ENCODE peak calls at places on chromosomes 2 and 18, in ten cellular contexts. P is myocyte; L is RKO; T is stimulated activated CD4-positive, alpha-beta T cell treated with anti-CD3 and anti-CD28 coated beads, Interleukin-12 subunit alpha, Interleukin-12 subunit beta, amount 100 ng/mL, for 4 hours; A is NCI-H2171; W is amniotic stem cell; I is WTC11; O is activated CD4-positive, alpha-beta T cell treated with anti-CD3 and anti-CD28 coated beads, Interleukin-2, amount 50 U/mL, for 24 hours; C is astrocyte of the hippocampus; K is NCI-H2029 treated with DMSO at 0.1 percent for 48 hours. R is an unnamed sample.

GRCh38 chr18:22349317-22349898 is 68.3 kb downstream of the CTAGE1 start:
- DNase-seq in T (no peak), P (no peak), K (no peak), W (no peak), C (peak; percentile 47), I (no peak), A (no peak), O (no peak), L (no peak), R (no peak)

GRCh38 chr18:24214913-24215312 is 76.1 kb downstream of the CABYR start:
- DNase-seq in T (no peak), O (no peak), L (no peak), A (no peak), C (no peak), W (no peak), I (no peak), K (no peak), P (no peak), R (no peak)

GRCh38 chr18:48562075-48562474 is 23.2 kb downstream of the CTIF start:
- DNase-seq in O (no peak), A (no peak), C (no peak), L (no peak), K (no peak), T (no peak), P (no peak), I (no peak), W (no peak), R (no peak)

GRCh38 chr2:164831887-164832286 is 9.7 kb downstream of the COBLL1 start:
- DNase-seq in W (no peak), K (no peak), I (no peak), C (no peak), L (no peak), T (no peak), P (no peak), O (no peak), A (no peak), R (no peak)

GRCh38 chr2:60926751-60927568 is 45.6 kb downstream of the REL start:
- DNase-seq in O (no peak), W (no peak), T (no peak), I (no peak), A (no peak), L (no peak), K (no peak), C (no peak), P (no peak), R (no peak)

GRCh38 chr18:72830109-72830508 is 37.7 kb downstream of the NETO1 start:
- DNase-seq in A (no peak), T (no peak), O (no peak), P (peak; percentile 4), C (peak; percentile 76), K (no peak), L (no peak), W (no peak), I (peak; percentile 66), R (no peak)

GRCh38 chr2:175462246-175462645 is 280.7 kb upstream of the ATP5MC3 start:
- DNase-seq in C (no peak), W (no peak), K (no peak), O (no peak), P (no peak), A (no peak), T (no peak), L (no peak), I (no peak), R (no peak)

GRCh38 chr2:158546412-158547144 is 89.8 kb downstream of the PKP4 start:
- DNase-seq in I (no peak), C (no peak), O (no peak), T (no peak), A (no peak), W (no peak), K (no peak), P (no peak), L (no peak), R (no peak)

GRCh38 chr18:79596451-79597175 is 83.0 kb upstream of the CTDP1 start:
- DNase-seq in O (no peak), K (no peak), T (no peak), I (peak; percentile 4), L (no peak), W (no peak), P (no peak), C (no peak), A (no peak), R (no peak)

GRCh38 chr2:169573160-169573973 is at the start of gene FASTKD1:
- DNase-seq in T (peak; percentile 83), A (peak; percentile 95), P (peak; percentile 95), W (peak; percentile 76), I (peak; percentile 92), L (peak; percentile 94), O (peak; percentile 85), C (peak; percentile 93), K (peak; percentile 85), R (peak; percentile 81)

GRCh38 chr18:74141638-74142037 is 6.0 kb downstream of the FBXO15 start:
- DNase-seq in K (no peak), L (no peak), O (no peak), I (no peak), W (no peak), A (no peak), P (no peak), C (no peak), T (no peak), R (no peak)

GRCh38 chr2:144679942-144680341 is 160.0 kb upstream of the ZEB2 start:
- DNase-seq in P (no peak), A (no peak), T (no peak), I (no peak), C (no peak), L (no peak), O (no peak), W (no peak), K (peak; percentile 2), R (no peak)

GRCh38 chr2:30037016-30037415 is 109.8 kb upstream of the YPEL5 start:
- DNase-seq in W (no peak), C (peak; percentile 21), T (no peak), L (no peak), K (no peak), I (no peak), P (no peak), O (no peak), A (no peak), R (no peak)

GRCh38 chr18:11167778-11168177 is 18.4 kb upstream of the PIEZO2 start:
- DNase-seq in A (no peak), O (no peak), K (no peak), C (no peak), W (no peak), T (no peak), I (no peak), L (no peak), P (no peak), R (no peak)

GRCh38 chr2:136024616-136025015 is 39.2 kb upstream of the DARS1 start:
- DNase-seq in L (no peak), O (no peak), K (no peak), I (no peak), W (no peak), T (no peak), C (peak; percentile 66), A (no peak), P (no peak), R (no peak)

GRCh38 chr2:200003444-200003843 is 48.1 kb downstream of the MAIP1 start:
- DNase-seq in K (no peak), W (no peak), O (no peak), P (no peak), L (no peak), A (no peak), I (no peak), C (peak; percentile 57), T (no peak), R (no peak)

GRCh38 chr18:77087391-77088141 is 45.0 kb downstream of the MBP start:
- DNase-seq in T (no peak), K (no peak), I (peak; percentile 56), P (peak; percentile 54), W (no peak), L (no peak), O (no peak), C (peak; percentile 75), A (no peak), R (no peak)

GRCh38 chr2:197248623-197249022 is 62.0 kb downstream of the ANKRD44 start:
- DNase-seq in P (no peak), W (no peak), A (no peak), K (no peak), L (no peak), O (no peak), C (no peak), T (no peak), I (no peak), R (no peak)

GRCh38 chr18:23872701-23873550 is 141.6 kb upstream of the TTC39C start:
- DNase-seq in I (no peak), A (no peak), P (no peak), L (no peak), T (peak; percentile 18), W (no peak), C (no peak), O (no peak), K (no peak), R (no peak)

GRCh38 chr2:236164201-236164982 is 3.8 kb downstream of the GBX2 start:
- DNase-seq in K (no peak), W (no peak), C (peak; percentile 74), P (no peak), I (peak; percentile 69), L (no peak), A (no peak), T (no peak), O (no peak), R (no peak)

GRCh38 chr2:70475266-70475665 is 78.4 kb downstream of the TGFA start:
- DNase-seq in T (no peak), I (no peak), W (no peak), K (no peak), C (no peak), L (no peak), A (no peak), O (no peak), P (no peak), R (no peak)

GRCh38 chr18:48887905-48888531 is 62.7 kb downstream of the SMAD7 start:
- DNase-seq in A (peak; percentile 13), K (no peak), C (no peak), O (no peak), P (no peak), W (no peak), I (no peak), L (no peak), T (no peak), R (no peak)

GRCh38 chr2:204749319-204749718 is 204.0 kb downstream of the PARD3B start:
- DNase-seq in L (no peak), I (no peak), P (peak; percentile 49), C (peak; percentile 53), T (no peak), W (peak; percentile 27), K (no peak), O (no peak), A (no peak), R (no peak)

GRCh38 chr2:47024046-47024445 is 108.4 kb upstream of the MCFD2 start:
- DNase-seq in T (no peak), K (no peak), A (no peak), O (no peak), C (no peak), I (no peak), L (no peak), P (peak; percentile 80), W (no peak), R (no peak)

GRCh38 chr2:43745457-43745856 is 28.4 kb upstream of the DYNC2LI1 start:
- DNase-seq in K (no peak), P (peak; percentile 51), A (no peak), L (no peak), W (peak; percentile 20), I (no peak), T (no peak), C (peak; percentile 89), O (no peak), R (peak; percentile 26)

GRCh38 chr2:176665086-176665485 is 395.8 kb downstream of the MTX2 start:
- DNase-seq in O (no peak), I (no peak), L (no peak), W (no peak), P (no peak), T (no peak), K (no peak), A (no peak), C (no peak), R (no peak)

GRCh38 chr2:199261221-199261620 is 196.5 kb downstream of the SATB2 start:
- DNase-seq in W (no peak), P (peak; percentile 72), C (peak; percentile 83), A (no peak), K (peak; percentile 5), L (peak; percentile 29), I (no peak), O (no peak), T (no peak), R (peak; percentile 10)

GRCh38 chr2:46632349-46632748 is 153.0 kb downstream of the TMEM247 start:
- DNase-seq in C (peak; percentile 76), W (peak; percentile 44), I (no peak), A (peak; percentile 4), L (peak; percentile 60), P (peak; percentile 70), K (no peak), O (no peak), T (no peak), R (peak; percentile 56)